ENCODE peak calls at places on chromosomes 6 and 20, in nine cellular contexts. G is left lung; P is left ventricle myocardium inferior; J is CD8-positive, alpha-beta T cell; T is pancreas; B is A549; U is mesenchymal stem cell; H is HepG2; A is colonic mucosa. L is an unnamed sample. For H3K4me1, the result is how much of the 10 kb centered on the place peaks cover.

GRCh38 chr6:125259354-125259736 is 42.4 kb downstream of the HDDC2 start:
- DNase-seq in T (no peak), B (no peak), H (no peak), A (no peak), P (no peak), J (no peak), G (no peak), U (no peak), L (no peak)

GRCh38 chr6:3159805-3160781 is 2.7 kb upstream of the TUBB2A start:
- DNase-seq in U (peak), A (peak), T (peak), H (peak), P (no peak), G (no peak), B (peak), J (peak), L (no peak)

GRCh38 chr6:13615802-13616140 is 636 bp downstream of the NOL7 start:
- DNase-seq in G (peak), U (peak), B (no peak), T (peak), J (peak), H (no peak), P (peak), A (peak), L (peak)

GRCh38 chr6:41836022-41836659 is 48.6 kb downstream of the TOMM6 start:
- DNase-seq in G (no peak), P (no peak), T (no peak), A (no peak), H (no peak), J (no peak), B (no peak), U (peak), L (no peak)

GRCh38 chr6:100633096-100633766 is 168.5 kb upstream of the SIM1 start:
- DNase-seq in P (no peak), G (no peak), A (no peak), J (no peak), H (peak), B (peak), T (no peak), U (peak), L (no peak)

GRCh38 chr6:14804444-14805210 is 441.2 kb upstream of the JARID2 start:
- DNase-seq in H (peak), J (no peak), T (peak), A (peak), G (peak), B (no peak), P (peak), U (peak), L (peak)

GRCh38 chr6:135506270-135506997 is 8.9 kb upstream of the AHI1 start:
- DNase-seq in H (peak), G (no peak), P (no peak), T (no peak), U (peak), J (no peak), B (peak), A (no peak), L (no peak)

GRCh38 chr20:38728237-38728761 is 4.0 kb downstream of the SLC32A1 start:
- DNase-seq in A (no peak), T (no peak), H (no peak), G (no peak), U (no peak), B (no peak), P (no peak), J (no peak), L (no peak)

GRCh38 chr6:30814137-30815084 is 69.9 kb upstream of the DDR1 start:
- DNase-seq in H (no peak), J (peak), U (peak), B (peak), G (no peak), P (no peak), T (no peak), A (no peak), L (no peak)

GRCh38 chr6:127117979-127118504 is 429 bp upstream of the RSPO3 start:
- DNase-seq in B (no peak), A (no peak), J (no peak), P (no peak), G (peak), U (peak), H (no peak), T (peak), L (no peak)

GRCh38 chr6:153001767-153002612 is 519 bp downstream of the MTRF1L start:
- DNase-seq in A (peak), U (peak), G (no peak), T (no peak), J (no peak), P (no peak), B (no peak), H (peak), L (no peak)

GRCh38 chr6:139742671-139743070 is 368.2 kb upstream of the CITED2 start:
- DNase-seq in T (no peak), B (no peak), G (no peak), J (no peak), H (no peak), U (no peak), A (no peak), P (no peak), L (no peak)

GRCh38 chr6:90420495-90420894 is 123.9 kb upstream of the BACH2 start:
- DNase-seq in H (no peak), T (no peak), G (no peak), A (no peak), U (no peak), P (no peak), B (no peak), J (no peak), L (no peak)

GRCh38 chr6:137926207-137926731 is 59.2 kb downstream of the TNFAIP3 start:
- DNase-seq in G (no peak), T (no peak), J (no peak), H (no peak), P (no peak), U (peak), A (no peak), B (no peak), L (no peak)

GRCh38 chr20:3323398-3323797 is 84.1 kb downstream of the DNAAF9 start:
- DNase-seq in A (no peak), U (no peak), T (no peak), B (no peak), G (no peak), H (no peak), P (no peak), J (no peak), L (no peak)

GRCh38 chr6:156988276-156989158 is 211.3 kb downstream of the ARID1B start:
- DNase-seq in U (peak), H (peak), J (no peak), A (peak), P (no peak), B (no peak), T (no peak), G (no peak), L (no peak)

GRCh38 chr20:44598413-44599290 is 16.3 kb downstream of the PKIG start:
- DNase-seq in A (no peak), B (no peak), T (no peak), G (no peak), P (peak), H (no peak), J (no peak), U (peak), L (peak)

GRCh38 chr6:99330159-99330558 is 19.3 kb downstream of the FAXC start:
- DNase-seq in T (no peak), U (peak), B (peak), P (no peak), H (peak), A (peak), G (no peak), J (peak), L (no peak)

GRCh38 chr6:25966707-25967106 is 4.1 kb downstream of the TRIM38 start:
- DNase-seq in A (no peak), P (no peak), U (no peak), T (no peak), G (no peak), H (no peak), B (no peak), J (no peak), L (no peak)

GRCh38 chr6:25971187-25971811 is 8.7 kb downstream of the TRIM38 start:
- DNase-seq in J (no peak), T (no peak), H (peak), B (peak), U (peak), P (no peak), G (no peak), A (no peak), L (peak)

GRCh38 chr6:25972128-25972527 is 9.5 kb downstream of the TRIM38 start:
- DNase-seq in P (no peak), U (no peak), J (no peak), T (no peak), H (no peak), A (no peak), B (no peak), G (no peak), L (no peak)

GRCh38 chr6:25972902-25973301 is 10.3 kb downstream of the TRIM38 start:
- DNase-seq in H (no peak), P (no peak), G (no peak), T (no peak), A (no peak), U (no peak), B (no peak), J (no peak), L (no peak)

GRCh38 chr6:25968769-25969168 is 6.2 kb downstream of the TRIM38 start:
- DNase-seq in G (no peak), P (no peak), J (no peak), A (no peak), H (no peak), U (no peak), B (no peak), T (no peak), L (no peak)
- H3K4me1 ChIP-seq in G (half or more), P (half or more), J (under half), A (under half), H (under half), U (under half), B (under half), T (under half), L (half or more)

GRCh38 chr20:25293910-25294458 is 46.1 kb downstream of the PYGB start:
- DNase-seq in G (no peak), B (no peak), P (no peak), T (no peak), U (no peak), H (no peak), A (no peak), J (no peak), L (no peak)

GRCh38 chr20:25297141-25297905 is 49.4 kb downstream of the PYGB start:
- DNase-seq in A (no peak), U (no peak), T (no peak), J (no peak), B (no peak), P (no peak), H (no peak), G (no peak), L (no peak)

GRCh38 chr20:25295386-25296093 is 47.7 kb downstream of the PYGB start:
- DNase-seq in A (no peak), J (no peak), P (peak), U (no peak), H (no peak), T (no peak), B (no peak), G (no peak), L (peak)

GRCh38 chr20:25294459-25295385 is 46.8 kb downstream of the PYGB start:
- DNase-seq in A (peak), U (peak), J (peak), B (peak), T (no peak), H (peak), G (no peak), P (no peak), L (no peak)

GRCh38 chr20:25296094-25297093 is 48.5 kb downstream of the PYGB start:
- DNase-seq in B (peak), P (no peak), G (no peak), A (no peak), U (no peak), H (peak), T (no peak), J (no peak), L (no peak)
- H3K27ac ChIP-seq in B (peak), P (peak), G (no peak), A (peak), U (peak), H (no peak), T (peak), J (no peak), L (peak)

GRCh38 chr6:110246900-110247546 is 66.8 kb downstream of the CDC40 start:
- DNase-seq in H (no peak), B (no peak), J (no peak), U (no peak), P (no peak), T (no peak), A (no peak), G (no peak), L (no peak)
- H3K4me1 ChIP-seq in H (under half), B (under half), J (under half), U (under half), P (under half), T (under half), A (under half), G (under half), L (under half)

DNA sequence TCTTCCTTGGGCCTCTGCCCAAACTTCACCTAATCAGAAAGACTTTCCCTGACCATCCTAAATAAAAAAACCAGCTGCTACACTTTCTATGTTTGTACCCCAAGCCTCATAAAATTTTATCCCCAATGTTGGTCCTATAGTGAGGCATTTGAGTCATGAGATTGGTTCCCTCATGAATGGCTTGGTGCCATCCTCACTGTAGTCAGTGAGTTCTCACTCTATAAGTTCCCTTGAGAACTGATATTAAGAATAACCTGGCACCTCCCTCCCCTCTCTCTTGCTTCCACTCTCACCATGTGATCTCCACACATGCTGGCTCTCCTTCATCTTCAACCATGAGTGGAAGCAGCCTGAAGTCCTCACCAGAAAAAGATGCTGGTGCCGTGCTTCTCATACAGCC is 316.9 kb upstream of the PRDM1 start:
- DNase-seq in P (no peak), B (no peak), J (no peak), U (no peak), A (no peak), G (no peak), H (no peak), T (no peak), L (no peak)
- H3K27ac ChIP-seq in P (no peak), B (no peak), J (no peak), U (no peak), A (no peak), G (no peak), H (no peak), T (no peak), L (no peak)

DNA sequence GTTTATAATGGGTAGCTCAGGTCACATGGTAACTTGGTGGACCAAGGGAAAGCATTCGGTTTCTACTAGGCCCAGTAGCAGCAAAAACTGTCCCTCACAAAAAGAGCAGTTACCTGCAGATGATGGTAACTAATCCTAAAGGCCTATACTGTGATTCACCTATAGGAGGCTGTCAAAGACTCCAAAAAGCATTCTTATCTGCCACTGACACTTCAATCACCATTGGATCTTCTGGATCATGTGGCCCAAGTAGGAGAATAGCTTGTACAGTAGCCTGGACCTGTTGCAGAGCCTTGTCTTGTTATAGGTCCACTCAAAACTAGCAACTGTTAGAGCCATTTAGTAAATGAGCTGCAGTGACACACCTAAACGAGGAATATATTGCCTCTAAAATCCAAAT is 23.2 kb upstream of the FILIP1 start:
- DNase-seq in G (no peak), H (no peak), U (no peak), J (no peak), B (no peak), P (no peak), T (no peak), A (no peak), L (no peak)
- H3K4me1 ChIP-seq in G (under half), H (under half), U (under half), J (under half), B (under half), P (under half), T (under half), A (under half), L (under half)

L was measured in heart right ventricle.